ENCODE peak calls at places on chromosome 1, in five cellular contexts. H is A549, C is mammary epithelial cell, F is MM.1S, I is neural progenitor cell. U is an unnamed sample.
A peak's percentile ranks its signal among the peaks of the same experiment; 100 is the strongest.

GRCh38 chr1:164855930-164856329 is 296.9 kb downstream of the PBX1 start:
- DNase-seq in H (no peak), C (no peak), F (no peak), I (no peak), U (no peak)

GRCh38 chr1:46166521-46167462 is 8.1 kb upstream of the TSPAN1 start:
- DNase-seq in H (no peak), C (no peak), F (no peak), I (peak; percentile 33), U (no peak)

GRCh38 chr1:56834137-56834900 is 15.1 kb upstream of the FYB2 start:
- DNase-seq in H (no peak), C (no peak), F (no peak), I (no peak), U (no peak)

GRCh38 chr1:151346082-151346768 is 827 bp downstream of the RFX5 start:
- DNase-seq in H (no peak), C (no peak), F (no peak), I (no peak), U (no peak)

GRCh38 chr1:1110561-1110971 is 5.3 kb downstream of the C1orf159 start:
- DNase-seq in H (no peak), C (no peak), F (no peak), I (no peak), U (no peak)

GRCh38 chr1:178021955-178022354 is 52.1 kb upstream of the SEC16B start:
- DNase-seq in H (no peak), C (no peak), F (no peak), I (no peak), U (no peak)

GRCh38 chr1:115564201-115564600 is 77.6 kb upstream of the VANGL1 start:
- DNase-seq in H (no peak), C (no peak), F (no peak), I (peak; percentile 42), U (no peak)

GRCh38 chr1:62301726-62302390 is 17.4 kb downstream of the KANK4 start:
- DNase-seq in H (no peak), C (no peak), F (no peak), I (no peak), U (no peak)

GRCh38 chr1:83961571-83962295 is 37.2 kb downstream of the TTLL7 start:
- DNase-seq in H (no peak), C (no peak), F (no peak), I (no peak), U (peak; percentile 20)

GRCh38 chr1:229221106-229222019 is 49.5 kb upstream of the RAB4A start:
- DNase-seq in H (peak; percentile 95), C (peak; percentile 72), F (no peak), I (no peak), U (no peak)

GRCh38 chr1:8911416-8912309 is 33.2 kb upstream of the ENO1 start:
- DNase-seq in H (peak; percentile 44), C (peak; percentile 76), F (no peak), I (no peak), U (no peak)

GRCh38 chr1:21638531-21639341 is 30.4 kb downstream of the RAP1GAP start:
- DNase-seq in H (peak; percentile 79), C (peak; percentile 86), F (no peak), I (no peak), U (peak; percentile 67)

GRCh38 chr1:6783956-6784559 is 1.2 kb upstream of the CAMTA1 start:
- DNase-seq in H (no peak), C (no peak), F (peak; percentile 17), I (no peak), U (no peak)

GRCh38 chr1:208189183-208189582 is 55.0 kb downstream of the PLXNA2 start:
- DNase-seq in H (no peak), C (peak; percentile 65), F (peak; percentile 68), I (no peak), U (no peak)

GRCh38 chr1:21811875-21812305 is at the start of gene LDLRAD2:
- DNase-seq in H (no peak), C (no peak), F (no peak), I (no peak), U (no peak)

GRCh38 chr1:110150330-110151174 is at the start of gene SLC6A17:
- DNase-seq in H (peak; percentile 65), C (peak; percentile 68), F (no peak), I (peak; percentile 75), U (peak; percentile 35)

GRCh38 chr1:67721112-67721511 is 36.1 kb downstream of the GADD45A start:
- DNase-seq in H (no peak), C (no peak), F (no peak), I (no peak), U (no peak)
- H3K4me1 ChIP-seq in H (peaks cover 89% of the 10 kb centered on the region), C (peaks cover 67% of the 10 kb centered on the region), F (peaks cover 12% of the 10 kb centered on the region), I (peaks cover 19% of the 10 kb centered on the region), U (peaks cover 48% of the 10 kb centered on the region)

GRCh38 chr1:227557962-227558806 is 5.2 kb upstream of the ZNF678 start:
- DNase-seq in H (no peak), C (no peak), F (no peak), I (no peak), U (no peak)

GRCh38 chr1:227558807-227559186 is 4.6 kb upstream of the ZNF678 start:
- DNase-seq in H (no peak), C (no peak), F (no peak), I (no peak), U (no peak)

GRCh38 chr1:227559926-227560325 is 3.4 kb upstream of the ZNF678 start:
- DNase-seq in H (no peak), C (no peak), F (no peak), I (no peak), U (no peak)

GRCh38 chr1:227560393-227560792 is 3.0 kb upstream of the ZNF678 start:
- DNase-seq in H (no peak), C (no peak), F (no peak), I (no peak), U (no peak)

GRCh38 chr1:227559499-227559898 is 3.9 kb upstream of the ZNF678 start:
- DNase-seq in H (no peak), C (no peak), F (no peak), I (no peak), U (no peak)
- H3K9me3 ChIP-seq in H (peaks cover 41% of the 10 kb centered on the region), C (peaks cover 4% of the 10 kb centered on the region), F (no peaks in the 10 kb centered on the region), I (no peaks in the 10 kb centered on the region), U (peaks cover 14% of the 10 kb centered on the region)

GRCh38 chr1:25033828-25034451 is 103.9 kb upstream of the RUNX3 start:
- DNase-seq in H (no peak), C (no peak), F (no peak), I (no peak), U (no peak)

GRCh38 chr1:25031601-25031965 is 101.5 kb upstream of the RUNX3 start:
- DNase-seq in H (no peak), C (no peak), F (no peak), I (no peak), U (no peak)

GRCh38 chr1:25033030-25033827 is 103.2 kb upstream of the RUNX3 start:
- DNase-seq in H (no peak), C (no peak), F (no peak), I (no peak), U (no peak)

GRCh38 chr1:25030674-25031589 is 100.9 kb upstream of the RUNX3 start:
- DNase-seq in H (no peak), C (peak; percentile 93), F (no peak), I (no peak), U (peak; percentile 41)

DNA sequence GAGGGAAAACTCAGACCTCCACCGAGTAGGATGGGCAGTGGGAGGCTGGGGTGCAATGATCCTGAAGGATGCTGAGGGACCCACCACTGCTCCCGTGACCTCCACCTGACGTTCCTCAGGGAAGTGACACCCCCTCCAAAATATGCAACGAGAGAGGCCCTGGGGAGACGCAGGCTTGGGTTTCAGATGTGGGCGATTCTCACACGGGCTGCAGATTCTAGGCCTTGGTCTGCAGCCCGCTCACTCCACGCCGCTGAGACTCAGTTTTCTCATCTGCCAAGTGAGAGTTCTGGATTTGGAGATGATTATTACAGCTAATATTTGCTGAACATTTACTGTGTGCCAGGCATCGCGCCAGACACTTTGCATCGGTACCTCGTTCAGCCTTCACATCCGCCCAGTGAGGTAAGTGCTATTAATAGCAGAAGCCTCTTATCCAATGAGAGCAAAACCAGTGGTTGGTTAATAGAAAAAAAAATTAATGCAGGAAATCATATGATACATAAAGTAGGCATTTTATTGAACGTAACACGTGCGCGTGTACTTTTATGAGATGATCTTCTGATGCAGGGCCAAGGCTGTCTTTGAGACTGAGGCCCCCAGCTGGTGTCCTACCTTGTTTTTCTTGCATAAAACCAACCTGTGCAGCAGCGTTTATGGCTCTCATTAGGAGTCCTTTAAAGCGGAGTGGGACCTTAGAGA is 102.0 kb upstream of the RUNX3 start:
- DNase-seq in H (peak; percentile 28), C (no peak), F (peak; percentile 73), I (no peak), U (peak; percentile 71)
- H3K4me2 ChIP-seq in H (no peak overlapping the region), C (no peak overlapping the region), F (no peak overlapping the region), I (no peak overlapping the region), U (peak overlapping the region; percentile 56)

GRCh38 chr1:19344831-19345230 is 32.7 kb downstream of the SLC66A1 start:
- DNase-seq in H (no peak), C (no peak), F (no peak), I (no peak), U (no peak)

GRCh38 chr1:19342077-19342775 is 30.1 kb downstream of the SLC66A1 start:
- DNase-seq in H (no peak), C (no peak), F (no peak), I (no peak), U (no peak)

GRCh38 chr1:19344372-19344810 is 32.3 kb downstream of the SLC66A1 start:
- DNase-seq in H (peak; percentile 44), C (no peak), F (no peak), I (peak; percentile 77), U (no peak)

GRCh38 chr1:19342894-19343616 is 30.9 kb downstream of the SLC66A1 start:
- DNase-seq in H (no peak), C (no peak), F (no peak), I (no peak), U (no peak)

DNA sequence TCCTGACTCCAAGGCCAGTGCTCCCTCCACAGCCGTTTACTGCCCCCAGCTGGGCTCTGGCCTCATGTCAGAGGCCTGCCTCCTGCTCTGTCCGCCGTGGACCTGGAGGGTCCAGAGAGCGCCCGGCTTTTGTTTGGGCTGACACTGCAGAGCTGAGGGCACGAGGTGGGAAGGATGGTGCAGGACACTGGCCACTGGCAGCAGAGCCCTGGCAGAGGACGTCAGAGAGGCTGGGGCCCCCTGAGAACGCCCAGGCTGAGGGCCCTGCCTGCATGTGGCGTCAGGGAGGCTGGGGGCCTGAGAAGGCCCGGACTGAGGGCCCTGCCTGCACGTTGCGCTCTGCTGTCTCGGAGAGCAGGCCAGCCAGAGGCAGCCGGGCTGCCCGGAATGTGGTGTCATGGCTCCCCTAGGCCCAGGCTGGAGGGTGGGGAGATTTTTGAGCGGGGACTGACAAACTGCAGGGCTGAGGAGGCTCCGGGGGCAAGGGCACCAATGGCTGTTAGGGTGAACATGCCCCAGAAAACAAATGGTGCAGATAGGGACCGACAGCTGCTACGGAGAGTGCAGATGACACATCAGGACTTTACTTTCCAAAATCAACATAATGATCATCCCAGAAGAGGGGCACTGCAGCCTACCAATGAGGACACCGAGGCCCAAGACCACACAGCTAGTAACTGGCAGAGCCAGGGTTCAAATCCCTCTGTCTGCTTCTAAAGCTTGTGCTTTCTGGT is 31.7 kb downstream of the SLC66A1 start:
- DNase-seq in H (no peak), C (no peak), F (no peak), I (no peak), U (no peak)
- H3K4me1 ChIP-seq in H (no peaks in the 10 kb centered on the region), C (no peaks in the 10 kb centered on the region), F (no peaks in the 10 kb centered on the region), I (peaks cover 6% of the 10 kb centered on the region), U (no peaks in the 10 kb centered on the region)

GRCh38 chr1:248239478-248239877 is 8.3 kb downstream of the OR2M4 start:
- DNase-seq in H (no peak), C (no peak), F (no peak), I (no peak), U (no peak)
- H3K9me3 ChIP-seq in H (no peaks in the 10 kb centered on the region), C (no peaks in the 10 kb centered on the region), F (no peaks in the 10 kb centered on the region), I (peaks cover 19% of the 10 kb centered on the region), U (peaks cover 1% of the 10 kb centered on the region)